ENCODE peak calls at places on chromosomes 3 and 15, in seven cellular contexts. K is T-cell, G is iris pigment epithelial cell, R is RKO, Q is PC-3, A is AG10803, I is endothelial cell. E is an unnamed sample.

GRCh38 chr15:100725121-100726069 is 123.0 kb downstream of the ASB7 start:
- DNase-seq in A (peak), G (peak), R (no peak), Q (peak), I (no peak), K (no peak), E (peak)

GRCh38 chr3:88997276-88997675 is 110.1 kb upstream of the EPHA3 start:
- DNase-seq in Q (no peak), I (no peak), R (no peak), A (no peak), G (no peak), K (no peak), E (no peak)

GRCh38 chr3:60114191-60114590 is 1064.4 kb upstream of the CFAP20DC start:
- DNase-seq in K (no peak), I (no peak), G (no peak), Q (no peak), R (no peak), A (no peak), E (no peak)

GRCh38 chr15:80162059-80162554 is 9.3 kb downstream of the FAH start:
- DNase-seq in G (peak), I (no peak), A (no peak), R (no peak), K (no peak), Q (no peak), E (no peak)

GRCh38 chr15:52481915-52482314 is 46.8 kb downstream of the MYO5A start:
- DNase-seq in R (no peak), G (peak), A (peak), K (peak), I (no peak), Q (peak), E (peak)

GRCh38 chr15:45914425-45914824 is 279.6 kb downstream of the SQOR start:
- DNase-seq in K (no peak), A (no peak), R (peak), G (no peak), Q (peak), I (no peak), E (no peak)

GRCh38 chr3:128992926-128993460 is 883 bp downstream of the CFAP92 start:
- DNase-seq in Q (no peak), A (no peak), R (no peak), I (no peak), G (no peak), K (no peak), E (no peak)

GRCh38 chr15:70127288-70127746 is 29.6 kb upstream of the TLE3 start:
- DNase-seq in G (no peak), I (no peak), K (no peak), R (no peak), Q (peak), A (no peak), E (no peak)

GRCh38 chr3:99716463-99716995 is 78.1 kb downstream of the COL8A1 start:
- DNase-seq in R (no peak), Q (no peak), I (no peak), A (no peak), G (peak), K (no peak), E (no peak)

GRCh38 chr15:90184786-90185704 is 16.1 kb upstream of the SEMA4B start:
- DNase-seq in G (no peak), K (peak), A (peak), I (peak), Q (peak), R (peak), E (peak)

GRCh38 chr3:144843099-144843498 is 871.5 kb downstream of the DIPK2A start:
- DNase-seq in A (no peak), Q (no peak), K (no peak), G (peak), R (no peak), I (no peak), E (peak)